ENCODE peak calls at places on chromosome 6, in six cellular contexts. V is activated CD4-positive, alpha-beta T cell treated with anti-CD3 and anti-CD28 coated beads, Interleukin-2, amount 50 U/mL, for 48 hours; T is head of caudate nucleus; Y is NCI-H2081; I is A549; N is NCI-H345. G is an unnamed sample.

GRCh38 chr6:33080127-33081089 is 4.6 kb downstream of the HLA-DPB1 start:
- DNase-seq in V (no peak), T (peak; percentile 38), Y (no peak), I (no peak), N (no peak), G (peak; percentile 18)

GRCh38 chr6:136753624-136754023 is 38.7 kb downstream of the MAP3K5 start:
- DNase-seq in V (peak; percentile 55), T (no peak), Y (no peak), I (no peak), N (no peak), G (peak; percentile 43)

GRCh38 chr6:142416179-142416578 is 114.4 kb downstream of the ADGRG6 start:
- DNase-seq in V (no peak), T (no peak), Y (no peak), I (no peak), N (no peak), G (peak; percentile 23)

GRCh38 chr6:24537771-24538385 is 43.1 kb downstream of the ALDH5A1 start:
- DNase-seq in V (no peak), T (no peak), Y (no peak), I (no peak), N (no peak), G (no peak)

GRCh38 chr6:21731411-21732031 is 138.0 kb downstream of the SOX4 start:
- DNase-seq in V (no peak), T (no peak), Y (no peak), I (peak; percentile 81), N (no peak), G (no peak)

GRCh38 chr6:20147469-20147868 is 64.8 kb downstream of the MBOAT1 start:
- DNase-seq in V (no peak), T (no peak), Y (no peak), I (no peak), N (no peak), G (no peak)

GRCh38 chr6:72835749-72836148 is 213.9 kb downstream of the KCNQ5 start:
- DNase-seq in V (no peak), T (no peak), Y (no peak), I (no peak), N (no peak), G (no peak)

GRCh38 chr6:143037470-143037869 is 23.2 kb upstream of the AIG1 start:
- DNase-seq in V (no peak), T (no peak), Y (no peak), I (no peak), N (no peak), G (no peak)

GRCh38 chr6:116210316-116210715 is 43.6 kb downstream of the TSPYL4 start:
- DNase-seq in V (no peak), T (no peak), Y (no peak), I (no peak), N (no peak), G (no peak)

GRCh38 chr6:140320081-140320798 is 945.8 kb upstream of the CITED2 start:
- DNase-seq in V (no peak), T (no peak), Y (no peak), I (no peak), N (no peak), G (no peak)

GRCh38 chr6:23828861-23829260 is 297.2 kb upstream of the NRSN1 start:
- DNase-seq in V (no peak), T (no peak), Y (no peak), I (no peak), N (no peak), G (no peak)

GRCh38 chr6:160348552-160349441 is 619 bp downstream of the SLC22A3 start:
- DNase-seq in V (peak; percentile 11), T (no peak), Y (no peak), I (peak; percentile 44), N (no peak), G (no peak)

GRCh38 chr6:168206681-168207274 is 112.8 kb downstream of the DACT2 start:
- DNase-seq in V (no peak), T (no peak), Y (no peak), I (no peak), N (no peak), G (no peak)

GRCh38 chr6:32983493-32983848 is 15.1 kb downstream of the BRD2 start:
- DNase-seq in V (no peak), T (no peak), Y (no peak), I (no peak), N (no peak), G (no peak)

GRCh38 chr6:54665246-54665645 is 181.3 kb upstream of the FAM83B start:
- DNase-seq in V (no peak), T (no peak), Y (no peak), I (no peak), N (no peak), G (no peak)

GRCh38 chr6:44025226-44025625 is 102.0 kb downstream of the MRPL14 start:
- DNase-seq in V (no peak), T (no peak), Y (no peak), I (no peak), N (no peak), G (no peak)

GRCh38 chr6:35745480-35745879 is 8.6 kb downstream of the ARMC12 start:
- DNase-seq in V (no peak), T (no peak), Y (no peak), I (no peak), N (no peak), G (no peak)

GRCh38 chr6:25387483-25387882 is 108.3 kb downstream of the CARMIL1 start:
- DNase-seq in V (no peak), T (no peak), Y (no peak), I (no peak), N (no peak), G (no peak)

GRCh38 chr6:42163941-42164340 is 9.2 kb upstream of the GUCA1A start:
- DNase-seq in V (no peak), T (no peak), Y (no peak), I (no peak), N (no peak), G (no peak)

GRCh38 chr6:49430866-49431265 is 32.2 kb downstream of the MMUT start:
- DNase-seq in V (no peak), T (no peak), Y (no peak), I (no peak), N (no peak), G (no peak)

GRCh38 chr6:12482386-12482785 is 192.2 kb downstream of the EDN1 start:
- DNase-seq in V (no peak), T (no peak), Y (no peak), I (peak; percentile 75), N (no peak), G (no peak)

GRCh38 chr6:131694832-131695426 is 6.3 kb downstream of the OR2A4 start:
- DNase-seq in V (peak; percentile 48), T (peak; percentile 38), Y (peak; percentile 14), I (peak; percentile 54), N (peak; percentile 51), G (peak; percentile 43)

GRCh38 chr6:7656355-7656754 is 66.4 kb downstream of the SNRNP48 start:
- DNase-seq in V (no peak), T (no peak), Y (no peak), I (no peak), N (no peak), G (no peak)

GRCh38 chr6:94341173-94341572 is 921.8 kb upstream of the EPHA7 start:
- DNase-seq in V (no peak), T (no peak), Y (no peak), I (no peak), N (peak; percentile 26), G (no peak)

GRCh38 chr6:85436408-85436807 is 13.5 kb upstream of the NT5E start:
- DNase-seq in V (no peak), T (no peak), Y (no peak), I (no peak), N (no peak), G (no peak)

GRCh38 chr6:5525209-5525608 is 263.9 kb downstream of the FARS2 start:
- DNase-seq in V (no peak), T (no peak), Y (no peak), I (no peak), N (no peak), G (no peak)

GRCh38 chr6:2363211-2363610 is 117.8 kb upstream of the GMDS start:
- DNase-seq in V (no peak), T (no peak), Y (no peak), I (no peak), N (no peak), G (no peak)

GRCh38 chr6:79868098-79868722 is 79.1 kb downstream of the ELOVL4 start:
- DNase-seq in V (peak; percentile 6), T (no peak), Y (peak; percentile 87), I (peak; percentile 63), N (peak; percentile 83), G (peak; percentile 22)

GRCh38 chr6:37288247-37288646 is 30.3 kb upstream of the TMEM217 start:
- DNase-seq in V (no peak), T (no peak), Y (no peak), I (no peak), N (no peak), G (no peak)

GRCh38 chr6:4772750-4773149 is 3.5 kb upstream of the CDYL start:
- DNase-seq in V (no peak), T (no peak), Y (no peak), I (no peak), N (no peak), G (no peak)

GRCh38 chr6:127277878-127278843 is 11.5 kb downstream of the RNF146 start:
- DNase-seq in V (no peak), T (no peak), Y (no peak), I (no peak), N (no peak), G (no peak)

GRCh38 chr6:169165031-169165430 is 88.6 kb downstream of the THBS2 start:
- DNase-seq in V (no peak), T (no peak), Y (no peak), I (no peak), N (no peak), G (no peak)

GRCh38 chr6:81589465-81590313 is 162.8 kb downstream of the TENT5A start:
- DNase-seq in V (no peak), T (no peak), Y (no peak), I (no peak), N (no peak), G (no peak)

GRCh38 chr6:160477901-160478300 is 129.7 kb downstream of the SLC22A3 start:
- DNase-seq in V (no peak), T (no peak), Y (no peak), I (no peak), N (no peak), G (no peak)